ENCODE peak calls at places on chromosomes 12 and 14, in eight cellular contexts. E is HL-60; X is astrocyte of the cerebellum; J is colonic mucosa; Q is psoas muscle; D is CD8-positive, alpha-beta T cell; G is naive thymus-derived CD4-positive, alpha-beta T cell; A is choroid plexus epithelial cell. P is an unnamed sample.

GRCh38 chr12:116389990-116390655 is 112.6 kb upstream of the MED13L start:
- DNase-seq in J (no peak), G (no peak), E (no peak), X (peak; percentile 95), Q (no peak), A (peak; percentile 95), D (no peak), P (peak; percentile 99)

GRCh38 chr12:6917491-6918231 is 3.3 kb downstream of the ENO2 start:
- DNase-seq in Q (no peak), X (no peak), J (no peak), A (no peak), G (no peak), D (no peak), E (no peak), P (no peak)

GRCh38 chr14:45212231-45212630 is 40.8 kb downstream of the MIS18BP1 start:
- DNase-seq in X (no peak), A (no peak), G (no peak), Q (no peak), E (no peak), J (no peak), D (no peak), P (no peak)

GRCh38 chr12:44874981-44875416 is 1.1 kb downstream of the NELL2 start:
- DNase-seq in Q (no peak), X (no peak), E (no peak), J (no peak), D (peak; percentile 38), G (peak; percentile 24), A (no peak), P (no peak)

GRCh38 chr12:62660763-62661162 is 194.1 kb downstream of the MON2 start:
- DNase-seq in J (no peak), Q (no peak), A (peak; percentile 86), D (no peak), X (peak; percentile 33), E (no peak), G (no peak), P (peak; percentile 95)

GRCh38 chr12:31896514-31897039 is 62.6 kb upstream of the RESF1 start:
- DNase-seq in J (peak; percentile 63), G (peak; percentile 94), D (peak; percentile 85), Q (no peak), X (no peak), A (peak; percentile 99), E (peak; percentile 90), P (peak; percentile 58)

GRCh38 chr12:111775205-111776193 is 8.8 kb downstream of the ALDH2 start:
- DNase-seq in E (peak; percentile 86), G (no peak), D (no peak), J (peak; percentile 93), Q (peak; percentile 85), X (no peak), A (peak; percentile 84), P (peak; percentile 52)

GRCh38 chr12:26629864-26630263 is 203.1 kb downstream of the ITPR2 start:
- DNase-seq in E (no peak), A (peak; percentile 75), X (no peak), Q (no peak), J (no peak), G (no peak), D (no peak), P (no peak)

GRCh38 chr14:68685419-68686211 is 107.3 kb downstream of the ZFP36L1 start:
- DNase-seq in J (no peak), G (peak; percentile 68), D (peak; percentile 84), A (peak; percentile 83), Q (peak; percentile 50), E (no peak), X (no peak), P (peak; percentile 98)

GRCh38 chr14:99391671-99392070 is 89.0 kb downstream of the SETD3 start:
- DNase-seq in G (no peak), Q (no peak), X (no peak), E (no peak), J (no peak), A (no peak), D (no peak), P (no peak)

DNA sequence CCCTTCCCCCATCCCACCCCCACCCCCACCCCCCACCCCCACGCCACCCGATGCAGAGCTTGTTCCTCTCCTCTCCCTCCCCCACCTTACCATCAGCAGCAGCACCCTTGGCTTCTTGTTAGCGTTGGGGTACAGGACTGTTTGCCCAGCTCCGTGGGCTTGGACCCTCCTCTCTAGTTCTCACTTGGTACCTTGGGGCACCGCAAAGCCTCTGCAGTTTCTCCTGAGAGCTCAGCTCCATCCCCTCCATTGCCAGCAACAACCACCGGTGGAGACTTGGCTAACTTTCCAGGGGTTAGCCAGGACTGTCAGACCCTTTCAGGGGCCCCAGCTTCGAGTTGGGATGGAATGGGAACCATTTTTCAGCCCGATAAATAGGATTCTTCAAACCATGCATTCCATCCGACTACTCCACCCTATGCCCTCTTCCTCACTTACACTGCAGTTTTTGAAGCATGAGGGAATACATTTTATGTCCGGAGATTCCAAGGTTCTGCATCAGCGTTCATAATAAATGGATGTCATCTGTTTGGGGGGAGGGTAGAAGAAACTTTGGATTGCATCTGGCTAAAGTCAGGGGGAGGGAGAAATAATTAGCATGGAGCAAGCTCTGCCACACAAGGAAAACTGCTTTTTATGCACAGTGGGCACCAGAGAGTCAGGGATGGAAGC is 1.1 kb downstream of the SCN8A start:
- DNase-seq in A (no peak), G (no peak), E (no peak), X (no peak), Q (no peak), D (no peak), J (no peak), P (no peak)
- H3K4me3 ChIP-seq in A (no peak overlapping the region), G (no peak overlapping the region), E (no peak overlapping the region), X (peak overlapping the region; percentile 69), Q (no peak overlapping the region), D (no peak overlapping the region), J (no peak overlapping the region), P (no peak overlapping the region)

GRCh38 chr12:41473441-41473840 is 285.3 kb downstream of the PDZRN4 start:
- DNase-seq in J (no peak), A (no peak), E (no peak), X (no peak), D (no peak), Q (no peak), G (no peak), P (no peak)
- H3K4me3 ChIP-seq in J (no peak overlapping the region), A (no peak overlapping the region), E (no peak overlapping the region), X (no peak overlapping the region), D (no peak overlapping the region), Q (no peak overlapping the region), G (no peak overlapping the region), P (no peak overlapping the region)

DNA sequence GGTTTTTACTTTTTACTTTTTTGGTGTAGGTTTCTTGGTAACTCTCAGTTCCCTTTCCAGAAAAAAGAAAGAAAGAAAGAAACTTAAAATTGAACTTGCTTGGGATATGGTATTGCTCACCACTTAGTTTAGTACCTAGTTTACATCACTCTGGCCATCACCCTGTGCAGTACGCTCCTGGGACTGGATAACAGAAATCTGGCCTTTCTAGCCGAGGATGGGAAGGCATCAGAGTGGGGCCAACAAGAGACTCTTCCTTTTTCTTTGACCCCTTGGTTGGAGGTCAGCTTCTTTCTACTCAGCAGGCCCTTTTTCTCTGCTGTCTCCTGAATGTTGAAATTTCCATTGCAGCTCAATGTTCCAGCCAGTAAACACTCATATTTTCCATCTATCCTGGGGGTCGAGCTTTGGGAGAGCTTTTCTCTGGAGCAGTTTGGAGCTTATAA is 156.6 kb downstream of the TGFB3 start:
- DNase-seq in X (no peak), J (no peak), G (no peak), D (no peak), A (peak; percentile 93), Q (no peak), E (no peak), P (no peak)
- H3K4me3 ChIP-seq in X (no peak overlapping the region), J (no peak overlapping the region), G (no peak overlapping the region), D (no peak overlapping the region), A (no peak overlapping the region), Q (no peak overlapping the region), E (no peak overlapping the region), P (no peak overlapping the region)

DNA sequence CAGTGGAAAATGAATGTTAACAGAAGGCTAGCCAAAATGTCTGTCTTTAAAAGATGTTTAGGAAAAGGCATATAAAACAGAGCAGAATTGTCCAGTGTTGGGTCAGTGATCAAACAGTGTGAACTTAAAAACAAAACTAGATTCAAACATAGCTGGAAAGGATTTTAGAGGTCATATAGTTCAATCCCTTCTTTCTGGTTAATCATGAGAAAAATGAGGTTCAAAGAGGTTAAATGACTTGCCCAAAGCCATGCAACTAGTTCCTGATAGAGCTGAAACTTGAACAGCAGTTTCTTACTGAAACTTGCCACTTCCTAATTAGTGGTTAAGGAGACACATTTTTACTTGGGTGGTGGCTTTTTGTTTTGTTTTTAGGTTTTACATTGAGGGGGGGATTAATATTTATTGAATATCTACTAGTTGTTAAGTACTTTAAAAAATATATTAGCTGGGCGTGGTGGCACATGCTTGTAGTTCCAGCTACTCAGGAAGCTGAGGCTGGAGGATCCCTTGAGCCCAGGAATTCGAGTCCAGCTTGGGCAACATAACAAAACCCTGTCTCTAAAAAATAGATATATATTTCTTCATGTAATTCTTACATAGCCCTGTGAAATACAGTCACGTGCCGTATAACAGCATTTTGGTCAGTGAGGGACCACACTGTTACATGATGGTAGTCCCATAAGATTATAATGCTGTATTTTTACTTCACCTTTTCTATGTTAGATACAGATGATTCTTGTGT is 20.4 kb downstream of the ACVR1B start:
- DNase-seq in E (peak; percentile 63), Q (no peak), D (no peak), G (no peak), X (no peak), J (no peak), A (peak; percentile 52), P (no peak)
- H3K4me3 ChIP-seq in E (peak overlapping the region; percentile 8), Q (peak overlapping the region; percentile 14), D (no peak overlapping the region), G (peak overlapping the region; percentile 1), X (no peak overlapping the region), J (no peak overlapping the region), A (no peak overlapping the region), P (no peak overlapping the region)